ENCODE peak calls at places on chromosomes 13 and 19, in four cellular contexts. Y, Z, U and F are unnamed samples.

GRCh38 chr19:7492142-7493055 is 3.6 kb upstream of the PEX11G start:
- DNase-seq in Y (no peak), Z (no peak), U (peak), F (no peak)

GRCh38 chr19:6032827-6033226 is 54.9 kb upstream of the RANBP3 start:
- DNase-seq in Y (no peak), Z (no peak), U (no peak), F (no peak)

GRCh38 chr19:41426952-41427646 is at the start of gene B3GNT8:
- DNase-seq in Y (peak), Z (no peak), U (peak), F (peak)

GRCh38 chr13:68050746-68051145 is 820.6 kb upstream of the PCDH9 start:
- DNase-seq in Y (no peak), Z (no peak), U (no peak), F (no peak)

GRCh38 chr13:113971471-113972231 is 2.2 kb downstream of the C13orf46 start:
- DNase-seq in Y (no peak), Z (no peak), U (no peak), F (no peak)

GRCh38 chr19:56678205-56678604 is 6.6 kb upstream of the ZNF835 start:
- DNase-seq in Y (no peak), Z (no peak), U (no peak), F (no peak)

GRCh38 chr13:80168089-80168850 is 172.7 kb downstream of the SPRY2 start:
- DNase-seq in Y (no peak), Z (no peak), U (peak), F (no peak)

GRCh38 chr13:60627071-60627686 is 230.2 kb downstream of the TDRD3 start:
- DNase-seq in Y (peak), Z (no peak), U (no peak), F (peak)

GRCh38 chr13:51518847-51519246 is 65.4 kb upstream of the WDFY2 start:
- DNase-seq in Y (no peak), Z (no peak), U (no peak), F (no peak)

GRCh38 chr19:42178791-42179500 is 38.5 kb downstream of the DEDD2 start:
- DNase-seq in Y (peak), Z (no peak), U (no peak), F (no peak)

GRCh38 chr13:30698023-30698422 is 37.3 kb upstream of the ALOX5AP start:
- DNase-seq in Y (no peak), Z (no peak), U (no peak), F (no peak)

DNA sequence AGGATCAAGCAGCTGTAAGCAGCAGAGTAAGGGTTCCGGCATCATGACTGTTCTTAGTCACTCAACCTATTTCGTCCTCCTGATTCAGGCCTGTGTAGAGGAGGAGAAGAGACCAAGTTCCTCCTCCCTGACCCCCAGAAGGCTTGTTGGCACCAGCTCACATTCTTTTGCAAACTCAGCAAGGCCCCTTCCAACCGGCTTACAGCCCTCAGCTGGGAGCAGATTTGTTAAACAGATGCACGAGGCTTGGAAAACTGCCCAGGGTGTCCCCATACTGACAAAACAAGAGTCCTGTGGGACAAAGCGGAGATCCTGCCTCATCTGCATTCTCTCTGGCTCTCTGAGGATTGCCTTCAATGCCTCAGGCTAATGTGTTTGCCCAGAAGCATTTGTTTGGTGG is 113.2 kb upstream of the SOX21 start:
- DNase-seq in Y (no peak), Z (no peak), U (no peak), F (no peak)
- TF ChIP-seq SPI1 in Y (no peak), Z (no peak), U (no peak), F (no peak)

GRCh38 chr19:17294051-17294891 is 9.0 kb downstream of the ABHD8 start:
- DNase-seq in Y (peak), Z (no peak), U (no peak), F (peak)
- TF ChIP-seq SPI1 in Y (no peak), Z (no peak), U (no peak), F (no peak)

DNA sequence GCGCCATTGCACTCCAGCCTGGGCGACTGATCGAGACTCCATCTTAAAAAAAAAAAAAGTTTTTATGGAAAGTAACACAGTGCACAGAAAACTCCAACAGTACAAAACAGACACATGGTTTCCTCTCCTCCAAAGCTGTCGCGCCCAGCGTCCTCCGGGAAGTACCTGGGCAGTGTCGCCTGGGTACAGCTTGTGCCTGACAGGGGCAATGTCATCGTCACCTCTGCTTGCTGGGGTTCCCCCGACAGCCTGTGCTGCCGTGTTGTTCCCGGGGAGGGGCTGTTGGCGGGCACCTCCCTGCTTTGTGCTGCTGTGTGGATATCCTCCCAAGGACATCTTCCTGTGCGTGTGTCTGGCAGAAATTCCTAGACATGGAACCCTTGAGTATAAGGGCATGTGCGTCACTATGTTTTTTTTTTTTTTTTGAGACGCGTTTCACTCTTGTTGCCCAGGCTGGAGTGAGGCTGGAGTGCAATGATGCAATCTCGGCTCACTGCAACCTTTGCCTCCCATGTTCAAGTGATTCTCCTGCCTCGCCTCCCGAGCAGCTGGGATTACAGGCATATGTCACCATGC is 2.4 kb upstream of the F2RL3 start:
- DNase-seq in Y (no peak), Z (no peak), U (no peak), F (no peak)
- TF ChIP-seq SPI1 in Y (no peak), Z (no peak), U (no peak), F (no peak)

DNA sequence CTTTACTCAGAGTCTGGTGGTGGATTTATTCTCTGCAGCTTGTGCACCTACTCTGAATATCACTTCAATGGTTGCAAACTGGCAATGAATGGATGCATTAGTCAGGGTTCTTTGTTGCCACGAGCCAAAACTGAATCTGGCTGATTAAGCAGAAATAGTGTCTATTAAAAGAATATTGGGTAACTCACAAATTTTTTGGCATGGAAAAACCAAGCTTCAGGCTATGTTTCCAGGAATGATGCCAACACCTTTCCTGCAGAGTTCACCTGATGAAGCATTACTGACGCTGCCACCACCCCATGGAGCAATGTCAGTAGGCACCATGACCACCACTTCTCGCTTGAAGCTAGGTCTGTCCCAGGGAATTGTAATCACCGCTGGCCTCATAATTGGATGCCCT is 597.8 kb upstream of the SLC10A2 start:
- DNase-seq in Y (no peak), Z (no peak), U (no peak), F (no peak)
- TF ChIP-seq SPI1 in Y (no peak), Z (no peak), U (no peak), F (no peak)

GRCh38 chr19:19296953-19297689 is 23.2 kb downstream of the SUGP1 start:
- DNase-seq in Y (no peak), Z (no peak), U (no peak), F (no peak)
- TF ChIP-seq SPI1 in Y (no peak), Z (no peak), U (no peak), F (no peak)

GRCh38 chr19:23822735-23823134 is 64.0 kb upstream of the ZNF681 start:
- DNase-seq in Y (no peak), Z (no peak), U (no peak), F (no peak)
- TF ChIP-seq SPI1 in Y (no peak), Z (no peak), U (no peak), F (no peak)